ENCODE peak calls at places on chromosomes 4 and X, in five cellular contexts. One of them, this sample, is unnamed.

GRCh38 chr4:7876096-7876993 is 63.3 kb downstream of the AFAP1 start:
- DNase-seq in T-helper 2 cell: peak
- DNase-seq in nephron progenitor cell: peak
- DNase-seq in fibroblast of gingiva: peak
- DNase-seq in AG08395: peak
- DNase-seq in this sample: no peak

GRCh38 chrX:24493740-24494543 is 28.9 kb downstream of the PDK3 start:
- DNase-seq in T-helper 2 cell: no peak
- DNase-seq in AG08395: no peak
- DNase-seq in nephron progenitor cell: no peak
- DNase-seq in fibroblast of gingiva: no peak
- DNase-seq in this sample: no peak

GRCh38 chr4:104897297-104897645 is 249.4 kb upstream of the TET2 start:
- DNase-seq in fibroblast of gingiva: no peak
- DNase-seq in T-helper 2 cell: no peak
- DNase-seq in nephron progenitor cell: no peak
- DNase-seq in AG08395: no peak
- DNase-seq in this sample: no peak

GRCh38 chr4:159060161-159060560 is 42.7 kb upstream of the RAPGEF2 start:
- DNase-seq in T-helper 2 cell: no peak
- DNase-seq in AG08395: no peak
- DNase-seq in nephron progenitor cell: no peak
- DNase-seq in fibroblast of gingiva: no peak
- DNase-seq in this sample: no peak

GRCh38 chr4:184328022-184328736 is 110.5 kb upstream of the ENPP6 start:
- DNase-seq in T-helper 2 cell: no peak
- DNase-seq in nephron progenitor cell: no peak
- DNase-seq in fibroblast of gingiva: no peak
- DNase-seq in AG08395: no peak
- DNase-seq in this sample: no peak

GRCh38 chrX:72712094-72712755 is 1.9 kb downstream of the PHKA1 start:
- DNase-seq in AG08395: no peak
- DNase-seq in fibroblast of gingiva: peak
- DNase-seq in T-helper 2 cell: no peak
- DNase-seq in nephron progenitor cell: no peak
- DNase-seq in this sample: no peak

GRCh38 chr4:139665079-139665689 is 435 bp upstream of the MGST2 start:
- DNase-seq in nephron progenitor cell: no peak
- DNase-seq in T-helper 2 cell: no peak
- DNase-seq in AG08395: no peak
- DNase-seq in fibroblast of gingiva: no peak
- DNase-seq in this sample: no peak

GRCh38 chr4:15327311-15328298 is 100.2 kb upstream of the C1QTNF7 start:
- DNase-seq in fibroblast of gingiva: peak
- DNase-seq in AG08395: peak
- DNase-seq in nephron progenitor cell: no peak
- DNase-seq in T-helper 2 cell: no peak
- DNase-seq in this sample: no peak

GRCh38 chr4:55358668-55359067 is 12.6 kb downstream of the SRD5A3 start:
- DNase-seq in fibroblast of gingiva: peak
- DNase-seq in nephron progenitor cell: no peak
- DNase-seq in AG08395: peak
- DNase-seq in T-helper 2 cell: no peak
- DNase-seq in this sample: no peak

GRCh38 chr4:140423106-140423505 is 4.3 kb downstream of the CLGN start:
- DNase-seq in fibroblast of gingiva: peak
- DNase-seq in T-helper 2 cell: no peak
- DNase-seq in AG08395: no peak
- DNase-seq in nephron progenitor cell: no peak
- DNase-seq in this sample: no peak

GRCh38 chrX:20159811-20160385 is 18.3 kb upstream of the EIF1AX start:
- DNase-seq in nephron progenitor cell: no peak
- DNase-seq in T-helper 2 cell: no peak
- DNase-seq in AG08395: no peak
- DNase-seq in fibroblast of gingiva: no peak
- DNase-seq in this sample: no peak

GRCh38 chr4:6561173-6561516 is 13.8 kb upstream of the MAN2B2 start:
- DNase-seq in AG08395: peak
- DNase-seq in fibroblast of gingiva: no peak
- DNase-seq in nephron progenitor cell: no peak
- DNase-seq in T-helper 2 cell: no peak
- DNase-seq in this sample: no peak

GRCh38 chr4:158134257-158134656 is 38.6 kb downstream of the GASK1B start:
- DNase-seq in nephron progenitor cell: no peak
- DNase-seq in AG08395: no peak
- DNase-seq in T-helper 2 cell: no peak
- DNase-seq in fibroblast of gingiva: no peak
- DNase-seq in this sample: no peak

GRCh38 chr4:98448923-98449322 is 187.7 kb downstream of the RAP1GDS1 start:
- DNase-seq in nephron progenitor cell: no peak
- DNase-seq in T-helper 2 cell: no peak
- DNase-seq in AG08395: no peak
- DNase-seq in fibroblast of gingiva: no peak
- DNase-seq in this sample: no peak

GRCh38 chr4:96955226-96955625 is 1115.3 kb downstream of the PDHA2 start:
- DNase-seq in fibroblast of gingiva: no peak
- DNase-seq in T-helper 2 cell: no peak
- DNase-seq in nephron progenitor cell: no peak
- DNase-seq in AG08395: no peak
- DNase-seq in this sample: no peak

GRCh38 chr4:188032170-188032569 is 36.6 kb downstream of the ZFP42 start:
- DNase-seq in fibroblast of gingiva: no peak
- DNase-seq in AG08395: no peak
- DNase-seq in nephron progenitor cell: no peak
- DNase-seq in T-helper 2 cell: no peak
- DNase-seq in this sample: no peak

GRCh38 chr4:145583191-145583590 is 36.0 kb upstream of the MMAA start:
- DNase-seq in AG08395: no peak
- DNase-seq in T-helper 2 cell: no peak
- DNase-seq in nephron progenitor cell: no peak
- DNase-seq in fibroblast of gingiva: no peak
- DNase-seq in this sample: no peak

GRCh38 chrX:252421-253291 is 28.5 kb upstream of the PLCXD1 start:
- DNase-seq in nephron progenitor cell: no peak
- DNase-seq in fibroblast of gingiva: no peak
- DNase-seq in AG08395: no peak
- DNase-seq in T-helper 2 cell: no peak
- DNase-seq in this sample: no peak

GRCh38 chr4:140049024-140049923 is 104.7 kb downstream of the MAML3 start:
- DNase-seq in fibroblast of gingiva: peak
- DNase-seq in nephron progenitor cell: peak
- DNase-seq in AG08395: peak
- DNase-seq in T-helper 2 cell: peak
- DNase-seq in this sample: peak

GRCh38 chr4:73770917-73771316 is 30.5 kb downstream of the CXCL8 start:
- DNase-seq in nephron progenitor cell: no peak
- DNase-seq in fibroblast of gingiva: no peak
- DNase-seq in T-helper 2 cell: no peak
- DNase-seq in AG08395: no peak
- DNase-seq in this sample: no peak

GRCh38 chr4:4801013-4801412 is 58.5 kb upstream of the MSX1 start:
- DNase-seq in fibroblast of gingiva: no peak
- DNase-seq in AG08395: peak
- DNase-seq in T-helper 2 cell: no peak
- DNase-seq in nephron progenitor cell: no peak
- DNase-seq in this sample: no peak

GRCh38 chr4:142845293-142846070 is 619 bp downstream of the INPP4B start:
- DNase-seq in fibroblast of gingiva: no peak
- DNase-seq in nephron progenitor cell: peak
- DNase-seq in T-helper 2 cell: no peak
- DNase-seq in AG08395: no peak
- DNase-seq in this sample: no peak

GRCh38 chr4:185597532-185598188 is 62.4 kb upstream of the PDLIM3 start:
- DNase-seq in AG08395: peak
- DNase-seq in T-helper 2 cell: peak
- DNase-seq in fibroblast of gingiva: peak
- DNase-seq in nephron progenitor cell: peak
- DNase-seq in this sample: peak

GRCh38 chr4:150874386-150875226 is 140.5 kb downstream of the LRBA start:
- DNase-seq in fibroblast of gingiva: no peak
- DNase-seq in nephron progenitor cell: no peak
- DNase-seq in T-helper 2 cell: no peak
- DNase-seq in AG08395: no peak
- DNase-seq in this sample: no peak

GRCh38 chrX:7378406-7378805 is 230.5 kb upstream of the PUDP start:
- DNase-seq in fibroblast of gingiva: no peak
- DNase-seq in T-helper 2 cell: no peak
- DNase-seq in AG08395: no peak
- DNase-seq in nephron progenitor cell: no peak
- DNase-seq in this sample: no peak

GRCh38 chr4:110610940-110611785 is 11.7 kb downstream of the PITX2 start:
- DNase-seq in T-helper 2 cell: no peak
- DNase-seq in nephron progenitor cell: peak
- DNase-seq in AG08395: no peak
- DNase-seq in fibroblast of gingiva: no peak
- DNase-seq in this sample: no peak